ENCODE peak calls at places on chromosomes 6 and 20, in five cellular contexts. V, W, X, O and I are unnamed samples.

GRCh38 chr6:91135406-91135805 is 548.5 kb upstream of the MAP3K7 start:
- DNase-seq in V (no peak), W (no peak), X (no peak), O (no peak), I (no peak)

GRCh38 chr6:44161997-44162338 is 3.3 kb downstream of the CAPN11 start:
- DNase-seq in V (peak), W (no peak), X (peak), O (no peak), I (no peak)

GRCh38 chr20:46626799-46627198 is 24.5 kb downstream of the SLC13A3 start:
- DNase-seq in V (no peak), W (no peak), X (no peak), O (no peak), I (no peak)

GRCh38 chr6:20467437-20467836 is 65.8 kb downstream of the E2F3 start:
- DNase-seq in V (no peak), W (no peak), X (no peak), O (no peak), I (no peak)

GRCh38 chr6:18088419-18089296 is 33.8 kb downstream of the NHLRC1 start:
- DNase-seq in V (no peak), W (no peak), X (no peak), O (no peak), I (no peak)

GRCh38 chr6:25363429-25363828 is 84.3 kb downstream of the CARMIL1 start:
- DNase-seq in V (no peak), W (peak), X (no peak), O (no peak), I (no peak)

GRCh38 chr6:38150681-38151296 is 331.3 kb downstream of the ZFAND3 start:
- DNase-seq in V (no peak), W (no peak), X (no peak), O (no peak), I (no peak)

GRCh38 chr20:32973077-32973717 is 31.0 kb downstream of the SUN5 start:
- DNase-seq in V (no peak), W (no peak), X (no peak), O (no peak), I (no peak)

GRCh38 chr6:63676412-63677114 is 41.0 kb downstream of the PHF3 start:
- DNase-seq in V (peak), W (no peak), X (no peak), O (no peak), I (no peak)

GRCh38 chr6:38091626-38092025 is 272.1 kb downstream of the ZFAND3 start:
- DNase-seq in V (no peak), W (no peak), X (no peak), O (no peak), I (no peak)

GRCh38 chr6:14674458-14674857 is 556.9 kb downstream of the CD83 start:
- DNase-seq in V (no peak), W (peak), X (no peak), O (no peak), I (no peak)

GRCh38 chr20:12395404-12396159 is 477.9 kb downstream of the BTBD3 start:
- DNase-seq in V (no peak), W (no peak), X (no peak), O (no peak), I (no peak)

GRCh38 chr6:33604941-33605854 is 15.9 kb upstream of the ITPR3 start:
- DNase-seq in V (no peak), W (no peak), X (peak), O (no peak), I (no peak)

GRCh38 chr6:27812078-27812804 is 100.0 kb downstream of the OR2B2 start:
- DNase-seq in V (no peak), W (peak), X (no peak), O (no peak), I (no peak)

GRCh38 chr6:111626446-111626845 is 20.8 kb upstream of the TRAF3IP2 start:
- DNase-seq in V (no peak), W (no peak), X (no peak), O (no peak), I (no peak)

GRCh38 chr6:148827421-148827820 is 80.6 kb downstream of the UST start:
- DNase-seq in V (no peak), W (no peak), X (no peak), O (no peak), I (no peak)

GRCh38 chr6:158145940-158146339 is 22.1 kb downstream of the SERAC1 start:
- DNase-seq in V (no peak), W (no peak), X (no peak), O (no peak), I (no peak)

GRCh38 chr20:46799781-46800180 is 90.3 kb downstream of the SLC2A10 start:
- DNase-seq in V (no peak), W (no peak), X (no peak), O (no peak), I (no peak)

GRCh38 chr6:24428615-24429014 is 25.9 kb downstream of the MRS2 start:
- DNase-seq in V (peak), W (no peak), X (peak), O (no peak), I (no peak)

GRCh38 chr6:52843600-52843999 is 3.0 kb upstream of the GSTA5 start:
- DNase-seq in V (no peak), W (no peak), X (no peak), O (no peak), I (no peak)

GRCh38 chr6:13573669-13574110 is 711 bp upstream of the SIRT5 start:
- DNase-seq in V (peak), W (no peak), X (peak), O (peak), I (no peak)

GRCh38 chr6:109236140-109237081 is 141.1 kb downstream of the CEP57L1 start:
- DNase-seq in V (no peak), W (peak), X (no peak), O (peak), I (no peak)

GRCh38 chr6:43953794-43954310 is 173.4 kb downstream of the MRPL14 start:
- DNase-seq in V (no peak), W (no peak), X (no peak), O (no peak), I (no peak)

GRCh38 chr6:112563368-112563767 is 216.2 kb downstream of the RFPL4B start:
- DNase-seq in V (peak), W (no peak), X (no peak), O (no peak), I (no peak)

GRCh38 chr20:44218441-44218840 is 7.9 kb upstream of the OSER1 start:
- DNase-seq in V (no peak), W (no peak), X (no peak), O (no peak), I (no peak)

GRCh38 chr6:83824388-83824801 is 28.8 kb upstream of the RIPPLY2 start:
- DNase-seq in V (peak), W (no peak), X (no peak), O (no peak), I (no peak)

DNA sequence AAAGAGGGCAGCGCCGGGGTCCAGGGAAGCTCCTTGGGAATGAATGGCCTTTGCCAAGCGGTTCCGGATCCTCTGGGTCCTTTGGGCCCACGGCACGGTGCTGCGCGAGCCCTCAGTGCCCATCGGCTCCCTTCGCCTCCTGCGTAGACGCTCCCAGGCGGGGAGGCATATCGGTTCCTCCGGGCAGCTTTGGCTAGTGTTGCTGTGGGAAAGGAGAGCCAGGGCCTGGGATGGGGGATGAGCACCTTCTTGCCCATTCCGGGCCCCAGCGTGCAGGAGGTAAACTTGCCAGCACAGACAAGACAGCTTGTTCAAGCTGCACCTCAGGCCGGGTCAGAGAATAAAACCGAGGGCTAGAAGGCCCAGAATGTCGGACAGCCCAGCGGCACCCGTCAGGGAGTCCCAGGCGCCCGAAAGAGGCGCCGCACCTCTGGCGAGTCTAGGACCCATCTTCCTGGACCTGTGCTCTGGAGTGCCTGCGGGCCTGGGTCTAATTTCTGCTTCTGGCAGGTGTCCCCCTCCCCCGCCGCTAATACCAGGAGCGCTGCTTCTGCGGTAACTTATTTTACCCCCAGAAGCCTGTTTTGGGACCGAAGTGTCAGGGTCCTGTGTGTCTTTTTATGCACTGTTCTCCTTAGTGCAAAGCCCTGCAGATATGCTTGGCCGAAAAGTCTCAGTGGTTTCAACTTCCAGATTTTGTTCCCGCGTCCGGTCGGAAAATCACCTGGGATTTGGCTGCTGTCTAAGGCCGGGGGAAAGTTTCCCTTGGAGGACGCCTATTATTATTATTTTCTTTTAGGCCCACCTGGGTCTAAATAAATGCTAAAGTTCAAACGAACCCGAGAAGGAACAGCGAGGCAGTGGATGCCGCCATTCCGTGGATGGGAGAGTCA is 1.7 kb upstream of the TFAP2C start:
- DNase-seq in V (no peak), W (no peak), X (no peak), O (no peak), I (no peak)
- H3K4me3 ChIP-seq in V (no peak), W (no peak), X (no peak), O (no peak), I (no peak)

GRCh38 chr6:161168281-161168891 is 105.5 kb downstream of the AGPAT4 start:
- DNase-seq in V (peak), W (no peak), X (peak), O (no peak), I (no peak)
- H3K4me3 ChIP-seq in V (no peak), W (no peak), X (no peak), O (no peak), I (no peak)

GRCh38 chr6:100463685-100464161 is 998 bp downstream of the SIM1 start:
- DNase-seq in V (no peak), W (no peak), X (no peak), O (no peak), I (no peak)

GRCh38 chr6:100464162-100464851 is 414 bp downstream of the SIM1 start:
- DNase-seq in V (no peak), W (no peak), X (no peak), O (no peak), I (no peak)

GRCh38 chr6:100466410-100467143 is 1.9 kb upstream of the SIM1 start:
- DNase-seq in V (no peak), W (no peak), X (no peak), O (no peak), I (no peak)

GRCh38 chr6:100465701-100466409 is 1.1 kb upstream of the SIM1 start:
- DNase-seq in V (no peak), W (no peak), X (no peak), O (no peak), I (no peak)

GRCh38 chr6:100464910-100465700 is at the start of gene SIM1:
- DNase-seq in V (peak), W (no peak), X (peak), O (peak), I (no peak)
- H3K4me3 ChIP-seq in V (peak), W (no peak), X (peak), O (no peak), I (no peak)

GRCh38 chr20:51958099-51958498 is 155.8 kb upstream of the SALL4 start:
- DNase-seq in V (no peak), W (no peak), X (no peak), O (no peak), I (no peak)

GRCh38 chr20:51958636-51959542 is 156.6 kb upstream of the SALL4 start:
- DNase-seq in V (peak), W (no peak), X (no peak), O (no peak), I (no peak)

GRCh38 chr20:51950926-51951325 is 148.6 kb upstream of the SALL4 start:
- DNase-seq in V (no peak), W (no peak), X (no peak), O (no peak), I (no peak)

GRCh38 chr20:51955756-51956155 is 153.4 kb upstream of the SALL4 start:
- DNase-seq in V (peak), W (no peak), X (no peak), O (no peak), I (no peak)

GRCh38 chr20:51953731-51954340 is 151.5 kb upstream of the SALL4 start:
- DNase-seq in V (no peak), W (peak), X (no peak), O (no peak), I (no peak)
- H3K4me3 ChIP-seq in V (no peak), W (no peak), X (no peak), O (no peak), I (no peak)

GRCh38 chr6:10422282-10423034 is 7.6 kb upstream of the TFAP2A start:
- DNase-seq in V (no peak), W (no peak), X (no peak), O (no peak), I (no peak)

GRCh38 chr6:10426781-10427279 is 12.0 kb upstream of the TFAP2A start:
- DNase-seq in V (no peak), W (peak), X (no peak), O (no peak), I (no peak)

GRCh38 chr6:10424005-10424404 is 9.1 kb upstream of the TFAP2A start:
- DNase-seq in V (no peak), W (peak), X (no peak), O (no peak), I (no peak)

GRCh38 chr6:10425973-10426780 is 11.3 kb upstream of the TFAP2A start:
- DNase-seq in V (no peak), W (peak), X (peak), O (peak), I (no peak)

GRCh38 chr6:10425177-10425972 is 10.5 kb upstream of the TFAP2A start:
- DNase-seq in V (no peak), W (no peak), X (no peak), O (no peak), I (no peak)
- H3K4me3 ChIP-seq in V (peak), W (no peak), X (peak), O (no peak), I (peak)

GRCh38 chr6:128767150-128767549 is 115.8 kb upstream of the LAMA2 start:
- DNase-seq in V (no peak), W (no peak), X (no peak), O (no peak), I (no peak)

GRCh38 chr6:128767705-128768104 is 115.2 kb upstream of the LAMA2 start:
- DNase-seq in V (no peak), W (no peak), X (no peak), O (no peak), I (no peak)

GRCh38 chr6:128763599-128764300 is 119.2 kb upstream of the LAMA2 start:
- DNase-seq in V (no peak), W (no peak), X (no peak), O (no peak), I (no peak)

GRCh38 chr6:128768187-128768586 is 114.8 kb upstream of the LAMA2 start:
- DNase-seq in V (no peak), W (no peak), X (no peak), O (no peak), I (no peak)
- H3K4me3 ChIP-seq in V (no peak), W (no peak), X (no peak), O (no peak), I (no peak)